ENCODE peak calls at places on chromosome 18, in ten cellular contexts. G, T, X, C, U, E, M, H, D and S are unnamed samples.

GRCh38 chr18:61854578-61854977 is 38.2 kb downstream of the RNF152 start:
- DNase-seq in G (no peak), T (no peak), X (peak), C (no peak), U (peak), E (no peak), M (no peak), H (no peak), D (no peak), S (no peak)

GRCh38 chr18:55587341-55588000 is 521 bp downstream of the TCF4 start:
- DNase-seq in G (no peak), T (peak), X (no peak), C (peak), U (peak), E (peak), M (no peak), H (peak), D (peak), S (no peak)

GRCh38 chr18:62814114-62814759 is 98.9 kb downstream of the PHLPP1 start:
- DNase-seq in G (no peak), T (no peak), X (no peak), C (no peak), U (no peak), E (no peak), M (no peak), H (no peak), D (no peak), S (no peak)

GRCh38 chr18:38923136-38923535 is 1357.5 kb upstream of the CELF4 start:
- DNase-seq in G (no peak), T (no peak), X (no peak), C (no peak), U (no peak), E (no peak), M (no peak), H (no peak), D (no peak), S (no peak)

GRCh38 chr18:61756244-61756643 is 136.6 kb downstream of the RNF152 start:
- DNase-seq in G (no peak), T (no peak), X (no peak), C (no peak), U (peak), E (no peak), M (no peak), H (no peak), D (no peak), S (no peak)

GRCh38 chr18:59700535-59700967 is 3.3 kb upstream of the CCBE1 start:
- DNase-seq in G (no peak), T (no peak), X (peak), C (no peak), U (no peak), E (no peak), M (no peak), H (no peak), D (no peak), S (no peak)

GRCh38 chr18:47317824-47318508 is 66.5 kb upstream of the SKOR2 start:
- DNase-seq in G (no peak), T (no peak), X (no peak), C (no peak), U (no peak), E (no peak), M (no peak), H (no peak), D (no peak), S (no peak)

GRCh38 chr18:13720123-13720522 is 6.2 kb downstream of the FAM210A start:
- DNase-seq in G (no peak), T (no peak), X (no peak), C (no peak), U (no peak), E (no peak), M (no peak), H (no peak), D (no peak), S (no peak)

GRCh38 chr18:57942493-57942892 is 101.5 kb upstream of the NEDD4L start:
- DNase-seq in G (no peak), T (no peak), X (no peak), C (no peak), U (no peak), E (no peak), M (no peak), H (no peak), D (no peak), S (no peak)

GRCh38 chr18:77344777-77345507 is 95.3 kb downstream of the GALR1 start:
- DNase-seq in G (no peak), T (no peak), X (no peak), C (no peak), U (no peak), E (no peak), M (no peak), H (no peak), D (no peak), S (no peak)

GRCh38 chr18:8835556-8835955 is 130.2 kb downstream of the MTCL1 start:
- DNase-seq in G (no peak), T (no peak), X (no peak), C (no peak), U (peak), E (no peak), M (no peak), H (no peak), D (no peak), S (no peak)

GRCh38 chr18:56386856-56387255 is 251.5 kb downstream of the TXNL1 start:
- DNase-seq in G (no peak), T (no peak), X (no peak), C (no peak), U (no peak), E (no peak), M (no peak), H (no peak), D (no peak), S (no peak)

GRCh38 chr18:32349728-32350395 is 120.8 kb downstream of the GAREM1 start:
- DNase-seq in G (peak), T (no peak), X (peak), C (no peak), U (peak), E (peak), M (no peak), H (no peak), D (no peak), S (no peak)

GRCh38 chr18:77248873-77249582 is 620 bp upstream of the GALR1 start:
- DNase-seq in G (no peak), T (no peak), X (no peak), C (no peak), U (no peak), E (no peak), M (no peak), H (no peak), D (no peak), S (no peak)

GRCh38 chr18:73487956-73488355 is 620.2 kb upstream of the NETO1 start:
- DNase-seq in G (no peak), T (no peak), X (peak), C (no peak), U (peak), E (no peak), M (no peak), H (no peak), D (no peak), S (no peak)

GRCh38 chr18:10973579-10974260 is 175.6 kb downstream of the PIEZO2 start:
- DNase-seq in G (no peak), T (no peak), X (no peak), C (no peak), U (peak), E (peak), M (no peak), H (no peak), D (no peak), S (no peak)

GRCh38 chr18:10850216-10850615 is 299.2 kb downstream of the PIEZO2 start:
- DNase-seq in G (no peak), T (no peak), X (no peak), C (no peak), U (no peak), E (no peak), M (no peak), H (no peak), D (no peak), S (no peak)

GRCh38 chr18:35185771-35186170 is 55.1 kb upstream of the ZNF397 start:
- DNase-seq in G (no peak), T (no peak), X (peak), C (no peak), U (no peak), E (peak), M (no peak), H (no peak), D (no peak), S (no peak)

GRCh38 chr18:64409511-64409910 is 260.6 kb upstream of the LINC00305 start:
- DNase-seq in G (no peak), T (peak), X (peak), C (peak), U (no peak), E (no peak), M (no peak), H (peak), D (no peak), S (no peak)

GRCh38 chr18:56112013-56112749 is 524.2 kb upstream of the TCF4 start:
- DNase-seq in G (no peak), T (peak), X (peak), C (no peak), U (peak), E (no peak), M (no peak), H (no peak), D (peak), S (no peak)

GRCh38 chr18:59691046-59691395 is 6.2 kb downstream of the CCBE1 start:
- DNase-seq in G (no peak), T (no peak), X (peak), C (no peak), U (peak), E (no peak), M (no peak), H (no peak), D (no peak), S (no peak)

GRCh38 chr18:53605198-53605597 is 619.3 kb downstream of the MBD2 start:
- DNase-seq in G (no peak), T (no peak), X (no peak), C (no peak), U (no peak), E (no peak), M (no peak), H (no peak), D (no peak), S (no peak)

GRCh38 chr18:9348766-9349165 is 14.2 kb downstream of the TWSG1 start:
- DNase-seq in G (no peak), T (no peak), X (no peak), C (no peak), U (peak), E (no peak), M (no peak), H (no peak), D (no peak), S (no peak)

GRCh38 chr18:68840554-68841263 is 42.8 kb downstream of the CCDC102B start:
- DNase-seq in G (no peak), T (no peak), X (peak), C (no peak), U (peak), E (peak), M (no peak), H (no peak), D (no peak), S (no peak)

GRCh38 chr18:32760391-32760790 is 12.4 kb downstream of the KLHL14 start:
- DNase-seq in G (no peak), T (peak), X (no peak), C (no peak), U (no peak), E (no peak), M (no peak), H (peak), D (no peak), S (no peak)

GRCh38 chr18:3547891-3548615 is 98.1 kb downstream of the TGIF1 start:
- DNase-seq in G (no peak), T (no peak), X (no peak), C (no peak), U (no peak), E (no peak), M (no peak), H (no peak), D (no peak), S (no peak)

GRCh38 chr18:6741290-6741689 is 11.8 kb downstream of the ARHGAP28 start:
- DNase-seq in G (no peak), T (no peak), X (peak), C (no peak), U (peak), E (peak), M (no peak), H (no peak), D (no peak), S (no peak)

GRCh38 chr18:9422816-9423519 is 52.3 kb upstream of the RALBP1 start:
- DNase-seq in G (no peak), T (no peak), X (peak), C (no peak), U (no peak), E (no peak), M (no peak), H (no peak), D (no peak), S (no peak)

GRCh38 chr18:31954349-31954748 is 11.4 kb upstream of the TRAPPC8 start:
- DNase-seq in G (no peak), T (no peak), X (peak), C (no peak), U (peak), E (peak), M (no peak), H (no peak), D (no peak), S (no peak)

GRCh38 chr18:12236934-12237832 is 17.0 kb upstream of the CIDEA start:
- DNase-seq in G (peak), T (peak), X (peak), C (peak), U (peak), E (peak), M (peak), H (peak), D (peak), S (peak)

GRCh38 chr18:62085766-62086165 is 101.1 kb downstream of the PIGN start:
- DNase-seq in G (no peak), T (no peak), X (no peak), C (no peak), U (peak), E (no peak), M (no peak), H (no peak), D (peak), S (no peak)

GRCh38 chr18:10928971-10929373 is 220.4 kb downstream of the PIEZO2 start:
- DNase-seq in G (no peak), T (peak), X (no peak), C (no peak), U (peak), E (no peak), M (no peak), H (peak), D (no peak), S (no peak)

GRCh38 chr18:3720818-3721545 is 271.0 kb downstream of the TGIF1 start:
- DNase-seq in G (no peak), T (no peak), X (peak), C (no peak), U (no peak), E (no peak), M (no peak), H (peak), D (no peak), S (no peak)

GRCh38 chr18:42445359-42445758 is 490.3 kb downstream of the PIK3C3 start:
- DNase-seq in G (no peak), T (no peak), X (no peak), C (no peak), U (no peak), E (no peak), M (no peak), H (no peak), D (no peak), S (no peak)

DNA sequence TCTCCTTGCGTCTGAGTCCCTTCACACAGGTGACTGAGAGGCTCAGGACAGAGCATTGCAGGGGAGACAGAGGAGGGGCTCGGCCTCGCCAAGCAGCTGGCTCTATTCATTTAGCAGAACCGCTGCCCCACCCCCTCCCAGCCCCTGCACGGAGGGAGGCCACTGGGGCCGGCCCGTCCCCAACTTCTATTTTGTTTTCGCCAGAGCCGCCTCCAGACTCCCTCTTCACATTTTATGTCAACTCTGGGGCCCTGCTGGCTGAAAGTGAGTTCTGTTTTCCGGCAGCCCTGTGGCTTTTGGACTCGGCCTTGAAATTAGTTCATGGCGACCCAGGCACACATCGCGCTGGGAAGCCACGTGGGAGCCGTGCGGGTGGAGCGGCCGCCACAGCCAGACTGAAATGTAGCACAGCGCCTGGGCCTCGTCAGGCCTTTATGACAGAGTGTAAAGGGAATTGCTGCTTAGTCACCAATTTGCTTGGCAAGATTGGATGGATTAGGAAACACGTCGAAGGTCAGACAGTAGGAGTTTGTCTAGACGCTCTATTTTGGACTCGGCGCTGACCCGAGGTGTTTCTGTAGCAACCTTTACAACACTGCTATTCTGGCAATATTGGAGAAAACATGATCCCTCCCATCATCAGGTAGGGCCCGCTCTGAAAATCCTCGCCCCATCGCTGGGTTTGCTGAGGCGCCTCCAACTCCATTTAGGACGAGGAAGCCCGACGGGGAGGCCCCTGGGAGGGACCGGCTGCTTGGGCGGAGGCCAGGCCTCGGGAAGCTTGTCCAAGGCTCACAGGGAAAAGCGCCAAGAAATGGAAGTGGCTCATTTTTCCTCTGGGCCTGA is 90.7 kb upstream of the CTDP1 start:
- DNase-seq in G (peak), T (no peak), X (peak), C (peak), U (peak), E (peak), M (no peak), H (no peak), D (no peak), S (no peak)
- TF ChIP-seq CTCF in G (no peak), T (no peak), X (no peak), C (no peak), U (no peak), E (no peak), M (no peak), H (no peak), D (no peak), S (no peak)

GRCh38 chr18:46213295-46213694 is 109.1 kb downstream of the HAUS1 start:
- DNase-seq in G (no peak), T (peak), X (peak), C (no peak), U (no peak), E (no peak), M (no peak), H (peak), D (no peak), S (no peak)
- TF ChIP-seq CTCF in G (peak), T (peak), X (peak), C (peak), U (peak), E (peak), M (peak), H (peak), D (peak), S (peak)

GRCh38 chr18:48605408-48605845 is 66.6 kb downstream of the CTIF start:
- DNase-seq in G (no peak), T (peak), X (peak), C (peak), U (peak), E (no peak), M (no peak), H (peak), D (peak), S (no peak)
- TF ChIP-seq CTCF in G (no peak), T (peak), X (peak), C (peak), U (peak), E (no peak), M (no peak), H (peak), D (no peak), S (peak)

GRCh38 chr18:649341-649740 is 8.1 kb upstream of the TYMS start:
- DNase-seq in G (no peak), T (no peak), X (no peak), C (no peak), U (peak), E (no peak), M (no peak), H (no peak), D (no peak), S (no peak)

GRCh38 chr18:650428-650858 is 7.0 kb upstream of the TYMS start:
- DNase-seq in G (no peak), T (no peak), X (no peak), C (no peak), U (no peak), E (no peak), M (no peak), H (peak), D (peak), S (no peak)

GRCh38 chr18:647304-647703 is 10.1 kb upstream of the TYMS start:
- DNase-seq in G (no peak), T (no peak), X (no peak), C (no peak), U (no peak), E (no peak), M (no peak), H (no peak), D (no peak), S (no peak)

GRCh38 chr18:641224-641623 is 16.2 kb upstream of the TYMS start:
- DNase-seq in G (no peak), T (no peak), X (no peak), C (no peak), U (no peak), E (no peak), M (no peak), H (no peak), D (no peak), S (no peak)

DNA sequence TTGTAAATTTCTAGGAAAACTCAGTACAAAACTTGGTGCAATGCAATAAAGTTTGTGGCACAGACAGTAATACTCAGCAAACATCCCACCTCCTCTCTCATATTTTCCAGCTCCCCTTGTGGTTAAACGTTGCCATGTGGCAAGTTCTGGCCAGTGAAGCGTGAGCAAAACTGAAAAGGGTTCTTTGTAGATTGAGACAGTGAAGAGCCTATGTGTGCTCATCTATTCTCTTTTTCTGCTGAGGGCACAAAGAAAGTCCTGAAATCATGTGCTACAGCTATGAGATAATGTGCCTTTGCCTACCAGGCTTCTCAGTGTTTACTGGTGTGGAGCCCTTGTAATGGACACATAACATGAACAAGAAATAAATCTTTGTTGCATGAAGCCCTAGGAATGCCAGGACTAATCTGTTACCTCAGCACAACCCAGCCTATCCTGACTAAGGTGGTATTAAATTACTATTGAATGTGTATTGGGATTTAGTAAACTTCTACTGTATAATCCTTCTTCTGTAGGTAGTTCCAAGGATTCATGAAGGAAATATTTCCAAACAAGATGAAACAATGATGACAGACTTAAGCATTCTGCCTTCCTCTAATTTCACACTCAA is 13.0 kb upstream of the TYMS start:
- DNase-seq in G (no peak), T (no peak), X (no peak), C (no peak), U (no peak), E (no peak), M (no peak), H (no peak), D (peak), S (no peak)
- TF ChIP-seq CTCF in G (no peak), T (no peak), X (no peak), C (no peak), U (no peak), E (no peak), M (no peak), H (no peak), D (no peak), S (peak)

DNA sequence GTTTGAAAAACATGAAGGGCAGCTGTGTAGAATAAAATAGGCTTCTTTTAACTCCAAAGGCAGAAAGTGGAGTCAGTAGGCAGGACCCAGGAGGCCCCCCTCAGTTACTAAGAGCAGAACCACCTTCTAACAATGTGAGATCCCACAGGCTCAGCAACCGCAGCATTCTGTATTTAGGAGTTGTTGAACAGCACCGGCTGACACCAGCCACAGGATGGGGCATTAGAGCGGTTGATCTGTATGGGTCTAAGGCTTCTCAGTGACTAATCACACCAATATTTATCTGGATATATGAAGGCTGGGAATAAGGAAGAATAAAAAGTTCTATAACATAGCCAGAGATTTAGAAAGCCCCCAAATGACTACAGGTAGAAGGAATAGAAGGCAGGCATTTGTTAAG is 51.7 kb downstream of the MYO5B start:
- DNase-seq in G (no peak), T (no peak), X (peak), C (no peak), U (no peak), E (no peak), M (no peak), H (no peak), D (no peak), S (no peak)
- TF ChIP-seq CTCF in G (no peak), T (no peak), X (peak), C (no peak), U (no peak), E (no peak), M (no peak), H (no peak), D (no peak), S (no peak)